ENCODE peak calls at places on chromosomes 12 and 14, in four cellular contexts. U is sigmoid colon, R is transverse colon, K is stomach. D is an unnamed sample.

GRCh38 chr14:69693145-69693544 is 73.8 kb upstream of the SRSF5 start:
- DNase-seq in U (no peak), R (peak), K (peak), D (no peak)

GRCh38 chr12:80183939-80184338 is 84.6 kb downstream of the OTOGL start:
- DNase-seq in U (no peak), R (no peak), K (no peak), D (no peak)

GRCh38 chr12:53098354-53098981 is 1.0 kb downstream of the IGFBP6 start:
- DNase-seq in U (peak), R (peak), K (peak), D (no peak)

GRCh38 chr14:85620937-85621336 is 91.0 kb downstream of the FLRT2 start:
- DNase-seq in U (no peak), R (no peak), K (no peak), D (no peak)

GRCh38 chr12:121190523-121191031 is 19.4 kb upstream of the P2RX4 start:
- DNase-seq in U (no peak), R (no peak), K (no peak), D (no peak)

GRCh38 chr12:28611115-28611435 is 420.8 kb downstream of the CCDC91 start:
- DNase-seq in U (no peak), R (no peak), K (no peak), D (no peak)

GRCh38 chr12:68374315-68374982 is 42.3 kb upstream of the MDM1 start:
- DNase-seq in U (no peak), R (peak), K (peak), D (no peak)

GRCh38 chr12:75913502-75914110 is 118.0 kb downstream of the PHLDA1 start:
- DNase-seq in U (no peak), R (no peak), K (no peak), D (no peak)

GRCh38 chr12:49803693-49804450 is 24.3 kb downstream of the NCKAP5L start:
- DNase-seq in U (peak), R (no peak), K (no peak), D (no peak)

GRCh38 chr12:3511760-3512159 is 20.8 kb downstream of the PRMT8 start:
- DNase-seq in U (no peak), R (no peak), K (no peak), D (no peak)

GRCh38 chr12:124350491-124350890 is 55.6 kb downstream of the RFLNA start:
- DNase-seq in U (no peak), R (no peak), K (no peak), D (no peak)

GRCh38 chr14:95096476-95096875 is 60.9 kb downstream of the DICER1 start:
- DNase-seq in U (no peak), R (no peak), K (no peak), D (no peak)

GRCh38 chr12:117430246-117430645 is 68.8 kb upstream of the NOS1 start:
- DNase-seq in U (no peak), R (no peak), K (no peak), D (no peak)

GRCh38 chr12:88969127-88969526 is 383.2 kb downstream of the DUSP6 start:
- DNase-seq in U (no peak), R (no peak), K (no peak), D (no peak)

GRCh38 chr14:71324767-71325272 is 417.6 kb downstream of the PCNX1 start:
- DNase-seq in U (no peak), R (peak), K (no peak), D (no peak)

GRCh38 chr12:80936642-80937390 is 918 bp downstream of the LIN7A start:
- DNase-seq in U (peak), R (peak), K (peak), D (no peak)

GRCh38 chr12:13205809-13206559 is 9.5 kb downstream of the EMP1 start:
- DNase-seq in U (no peak), R (no peak), K (no peak), D (no peak)

GRCh38 chr14:69692542-69693053 is 74.3 kb upstream of the SRSF5 start:
- DNase-seq in U (no peak), R (no peak), K (no peak), D (no peak)

GRCh38 chr12:106871477-106871876 is 84.2 kb upstream of the TMEM263 start:
- DNase-seq in U (no peak), R (no peak), K (no peak), D (no peak)

GRCh38 chr14:104149278-104149595 is 10.8 kb downstream of the KIF26A start:
- DNase-seq in U (no peak), R (no peak), K (no peak), D (no peak)

GRCh38 chr12:14959463-14959862 is 1.9 kb downstream of the ARHGDIB start:
- DNase-seq in U (no peak), R (no peak), K (no peak), D (no peak)

GRCh38 chr12:107448198-107448597 is 237.4 kb upstream of the PWP1 start:
- DNase-seq in U (no peak), R (peak), K (no peak), D (no peak)

GRCh38 chr14:101823511-101824120 is 62.1 kb downstream of the PPP2R5C start:
- DNase-seq in U (peak), R (peak), K (peak), D (no peak)

GRCh38 chr14:20247651-20248246 is 8.7 kb downstream of the OR11H4 start:
- DNase-seq in U (no peak), R (no peak), K (no peak), D (no peak)

GRCh38 chr12:24444634-24445033 is 495.2 kb upstream of the SOX5 start:
- DNase-seq in U (no peak), R (no peak), K (no peak), D (no peak)

GRCh38 chr12:22978962-22979361 is 354.0 kb downstream of the ETNK1 start:
- DNase-seq in U (no peak), R (no peak), K (no peak), D (no peak)

GRCh38 chr12:7555752-7556151 is 52.2 kb upstream of the CD163 start:
- DNase-seq in U (no peak), R (no peak), K (no peak), D (no peak)

GRCh38 chr12:125804660-125805059 is 739.4 kb downstream of the AACS start:
- DNase-seq in U (no peak), R (no peak), K (no peak), D (no peak)

GRCh38 chr12:130826151-130826801 is 12.8 kb downstream of the STX2 start:
- DNase-seq in U (no peak), R (peak), K (no peak), D (no peak)

GRCh38 chr12:47988073-47989022 is 15.9 kb downstream of the COL2A1 start:
- DNase-seq in U (peak), R (no peak), K (no peak), D (no peak)

GRCh38 chr12:111202237-111202592 is 166.7 kb downstream of the PHETA1 start:
- DNase-seq in U (no peak), R (no peak), K (no peak), D (no peak)

GRCh38 chr12:15631007-15631715 is 158.0 kb downstream of the EPS8 start:
- DNase-seq in U (no peak), R (no peak), K (no peak), D (no peak)

GRCh38 chr14:34228663-34229001 is 233.4 kb downstream of the SPTSSA start:
- DNase-seq in U (no peak), R (no peak), K (no peak), D (no peak)

GRCh38 chr14:38618514-38618913 is 362.6 kb upstream of the CLEC14A start:
- DNase-seq in U (no peak), R (no peak), K (no peak), D (no peak)

GRCh38 chr14:103014466-103015319 is 42.7 kb downstream of the CDC42BPB start:
- DNase-seq in U (no peak), R (no peak), K (no peak), D (no peak)

GRCh38 chr14:22657861-22658260 is 13.7 kb upstream of the OR6J1 start:
- DNase-seq in U (no peak), R (no peak), K (no peak), D (no peak)

GRCh38 chr12:92544321-92544720 is 158.5 kb upstream of the PLEKHG7 start:
- DNase-seq in U (no peak), R (no peak), K (no peak), D (no peak)

GRCh38 chr12:42482820-42483533 is 106.6 kb downstream of the PRICKLE1 start:
- DNase-seq in U (peak), R (peak), K (peak), D (no peak)

GRCh38 chr12:5043589-5044419 is at the start of gene KCNA5:
- DNase-seq in U (peak), R (no peak), K (no peak), D (no peak)

GRCh38 chr14:103099081-103099732 is 4.7 kb downstream of the EXOC3L4 start:
- DNase-seq in U (no peak), R (no peak), K (peak), D (no peak)

GRCh38 chr12:46131729-46132128 is 137.1 kb downstream of the SLC38A1 start:
- DNase-seq in U (no peak), R (no peak), K (no peak), D (no peak)
- TF ChIP-seq CTCF in U (peak), R (peak), K (no peak), D (peak)

DNA sequence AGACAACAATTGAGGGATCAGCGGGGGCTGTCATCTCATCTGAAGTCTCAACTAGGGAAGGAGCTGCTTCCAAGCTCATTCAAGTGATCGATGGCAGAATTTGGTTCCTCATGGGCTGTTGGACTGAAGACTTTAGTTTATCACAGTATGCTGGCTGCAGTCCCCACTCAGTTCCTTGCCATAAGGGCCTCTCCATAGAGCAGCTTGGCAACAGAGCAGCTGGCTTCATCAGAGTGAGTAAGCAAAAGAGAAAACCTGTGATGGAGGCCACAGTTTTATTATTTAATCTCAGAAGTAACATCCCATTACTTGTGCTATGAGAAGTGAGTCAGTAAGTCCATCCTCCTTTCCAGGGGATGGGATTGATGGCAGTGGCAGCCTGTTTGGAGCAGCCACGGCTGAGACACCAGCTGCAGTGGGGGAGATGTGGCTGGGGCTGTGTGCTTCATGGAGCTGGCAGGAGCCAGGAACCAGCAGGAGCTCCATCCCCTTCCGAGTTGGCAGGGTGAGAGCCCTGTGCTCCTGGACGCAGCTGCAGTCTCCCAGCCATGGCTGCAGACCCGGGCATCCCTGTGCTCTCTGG is 138.5 kb upstream of the SRRM4 start:
- DNase-seq in U (no peak), R (no peak), K (no peak), D (no peak)
- H3K27ac ChIP-seq in U (no peak), R (no peak), K (no peak), D (no peak)

GRCh38 chr12:31658743-31659086 is 773 bp upstream of the ETFBKMT start:
- DNase-seq in U (no peak), R (no peak), K (no peak), D (no peak)

GRCh38 chr12:31655792-31656191 is 3.7 kb upstream of the ETFBKMT start:
- DNase-seq in U (no peak), R (no peak), K (no peak), D (no peak)

GRCh38 chr12:31662176-31662849 is 2.8 kb downstream of the ETFBKMT start:
- DNase-seq in U (no peak), R (no peak), K (no peak), D (no peak)

GRCh38 chr12:31655208-31655607 is 4.3 kb upstream of the ETFBKMT start:
- DNase-seq in U (no peak), R (no peak), K (no peak), D (no peak)

DNA sequence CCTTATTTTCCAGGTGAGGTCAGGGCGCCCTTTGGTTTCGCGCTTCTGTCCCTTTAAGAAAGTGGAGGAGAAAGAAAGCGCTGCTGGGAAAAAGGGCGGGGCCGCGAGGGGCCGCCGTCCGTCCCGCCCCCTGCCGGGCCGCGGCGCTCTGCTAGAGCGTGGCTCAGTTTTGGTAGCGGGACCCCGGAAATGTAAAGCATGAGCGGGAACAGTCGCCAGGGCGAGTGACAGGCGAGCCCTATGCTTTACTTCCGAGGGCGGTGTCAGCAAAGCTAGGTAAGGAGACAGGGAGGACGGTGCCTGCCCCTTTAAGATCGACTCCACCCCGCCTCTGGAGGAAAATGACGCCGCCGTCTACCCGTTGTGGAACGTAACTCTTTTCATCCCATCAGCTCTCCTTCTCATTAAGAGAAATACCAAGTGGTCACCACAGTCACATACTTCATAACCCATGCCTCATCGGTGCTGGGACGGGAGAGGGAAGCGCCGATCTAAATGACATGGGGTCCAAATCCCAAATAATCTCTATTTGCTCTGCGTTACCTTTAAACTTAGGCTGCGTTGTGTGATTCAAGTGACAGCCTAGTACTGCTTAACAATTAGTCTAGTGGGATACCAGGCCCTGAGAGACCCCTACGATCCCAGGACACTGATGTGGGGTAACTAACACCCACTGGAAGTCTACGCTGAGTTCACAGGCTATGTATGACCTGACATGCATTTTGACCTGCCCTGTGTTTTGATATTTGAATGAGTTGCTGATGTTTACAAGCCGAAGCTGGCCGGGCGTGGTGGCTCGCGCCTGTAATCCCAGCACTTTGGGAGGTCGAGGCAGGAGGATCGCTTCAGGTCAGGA is at the start of gene ETFBKMT:
- DNase-seq in U (peak), R (peak), K (peak), D (peak)
- TF ChIP-seq POLR2AphosphoS5 in U (peak), R (peak), K (peak), D (peak)

GRCh38 chr12:10214877-10215267 is 2.2 kb downstream of the GABARAPL1 start:
- DNase-seq in U (no peak), R (no peak), K (no peak), D (no peak)

GRCh38 chr12:10212623-10213131 is at the start of gene GABARAPL1:
- DNase-seq in U (peak), R (peak), K (peak), D (no peak)

GRCh38 chr12:10213168-10214130 is 772 bp downstream of the GABARAPL1 start:
- DNase-seq in U (peak), R (peak), K (peak), D (no peak)

GRCh38 chr12:10215451-10215850 is 2.8 kb downstream of the GABARAPL1 start:
- DNase-seq in U (no peak), R (no peak), K (no peak), D (no peak)

DNA sequence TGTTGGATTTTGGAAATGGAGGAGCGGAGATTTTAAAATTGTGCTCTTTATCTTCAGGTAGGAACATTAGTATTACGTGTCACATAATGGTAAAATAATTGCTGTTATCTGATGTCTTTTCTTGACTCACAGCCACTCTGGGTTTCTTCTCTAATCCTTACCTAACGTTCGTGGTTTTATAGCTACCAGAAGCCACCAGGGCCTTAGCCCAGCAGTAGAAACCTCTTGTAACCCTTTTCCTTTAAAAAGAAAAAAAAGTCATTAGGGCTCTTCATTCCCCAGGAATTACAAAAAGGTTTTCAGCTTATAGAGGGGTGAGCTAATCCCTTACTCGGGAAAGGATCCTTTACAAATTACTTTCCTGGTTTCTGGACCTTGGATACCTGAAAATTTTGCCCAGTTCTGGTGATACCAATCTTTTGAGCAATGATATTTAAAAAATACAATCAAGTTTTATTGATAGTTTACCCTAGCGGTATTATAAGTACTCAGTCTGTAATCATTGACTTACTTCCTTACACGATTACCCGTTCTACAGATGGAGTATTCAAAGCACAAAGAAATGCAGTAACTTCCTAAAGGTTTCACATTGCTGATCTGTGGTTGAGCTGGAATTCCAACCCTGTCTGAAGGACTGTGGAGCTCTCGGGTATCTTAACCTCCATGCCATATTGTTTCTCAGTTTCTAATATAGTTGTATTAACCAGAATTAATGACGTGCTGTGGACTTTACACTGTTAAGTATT is 1.6 kb downstream of the GABARAPL1 start:
- DNase-seq in U (no peak), R (no peak), K (no peak), D (no peak)
- TF ChIP-seq CTCF in U (no peak), R (no peak), K (no peak), D (no peak)

GRCh38 chr14:100115726-100116125 is 43.7 kb downstream of the DEGS2 start:
- DNase-seq in U (no peak), R (no peak), K (no peak), D (no peak)
- H3K27ac ChIP-seq in U (no peak), R (no peak), K (no peak), D (no peak)

GRCh38 chr12:51246254-51246853 is 7.7 kb downstream of the DAZAP2 start:
- DNase-seq in U (no peak), R (peak), K (no peak), D (no peak)
- TF ChIP-seq POLR2AphosphoS5 in U (no peak), R (peak), K (no peak), D (no peak)

GRCh38 chr14:105167303-105168092 is 1.1 kb downstream of the JAG2 start:
- DNase-seq in U (no peak), R (peak), K (peak), D (no peak)
- TF ChIP-seq CTCF in U (no peak), R (no peak), K (no peak), D (peak)